ENCODE peak calls at places on chromosomes 5 and 9, in nine cellular contexts. C is endothelial cell of umbilical vein; O is B cell; H is stimulated activated CD4-positive, alpha-beta T cell treated with anti-CD3 and anti-CD28 coated beads, TNF-alpha, amount 100 ng/mL, for 1 hour; Y is GM12864; S is pons; V is AG04450; R is T-helper 17 cell; K is tibial artery. B is an unnamed sample.

GRCh38 chr9:18479405-18479804 is 5.5 kb downstream of the ADAMTSL1 start:
- DNase-seq in C (no peak), O (no peak), H (no peak), Y (no peak), S (no peak), V (no peak), R (no peak), K (no peak), B (no peak)

GRCh38 chr9:113570749-113571711 is 107.5 kb downstream of the RGS3 start:
- DNase-seq in C (no peak), O (no peak), H (no peak), Y (no peak), S (no peak), V (no peak), R (no peak), K (no peak), B (no peak)

GRCh38 chr5:85441138-85441537 is 1056.5 kb upstream of the EDIL3 start:
- DNase-seq in C (no peak), O (no peak), H (no peak), Y (no peak), S (no peak), V (no peak), R (no peak), K (no peak), B (no peak)

GRCh38 chr9:98495530-98495929 is 213.2 kb downstream of the GABBR2 start:
- DNase-seq in C (no peak), O (no peak), H (no peak), Y (no peak), S (no peak), V (no peak), R (no peak), K (no peak), B (no peak)

GRCh38 chr9:98860871-98861293 is 53.4 kb downstream of the GALNT12 start:
- DNase-seq in C (peak), O (no peak), H (no peak), Y (no peak), S (peak), V (peak), R (no peak), K (peak), B (peak)

GRCh38 chr9:137589441-137590122 is 730 bp downstream of the ZMYND19 start:
- DNase-seq in C (peak), O (peak), H (no peak), Y (no peak), S (no peak), V (no peak), R (no peak), K (no peak), B (peak)

GRCh38 chr9:108184941-108185340 is 670.8 kb downstream of the ACTL7B start:
- DNase-seq in C (peak), O (no peak), H (no peak), Y (no peak), S (no peak), V (no peak), R (no peak), K (no peak), B (peak)

GRCh38 chr9:129006328-129007034 is 21.6 kb downstream of the SH3GLB2 start:
- DNase-seq in C (peak), O (peak), H (no peak), Y (no peak), S (peak), V (peak), R (peak), K (peak), B (peak)

GRCh38 chr9:93684806-93685553 is 108.6 kb downstream of the PHF2 start:
- DNase-seq in C (peak), O (no peak), H (no peak), Y (no peak), S (no peak), V (no peak), R (no peak), K (no peak), B (peak)

GRCh38 chr5:61768692-61769281 is 436.7 kb downstream of the ZSWIM6 start:
- DNase-seq in C (peak), O (no peak), H (no peak), Y (no peak), S (no peak), V (no peak), R (no peak), K (no peak), B (peak)

GRCh38 chr5:123545506-123545905 is 33.5 kb downstream of the CSNK1G3 start:
- DNase-seq in C (peak), O (peak), H (no peak), Y (no peak), S (no peak), V (no peak), R (peak), K (no peak), B (peak)

GRCh38 chr9:98453589-98454311 is 198.3 kb upstream of the TBC1D2 start:
- DNase-seq in C (no peak), O (no peak), H (no peak), Y (no peak), S (no peak), V (no peak), R (no peak), K (no peak), B (no peak)

GRCh38 chr5:95317687-95318086 is 32.8 kb upstream of the MCTP1 start:
- DNase-seq in C (no peak), O (no peak), H (no peak), Y (no peak), S (no peak), V (no peak), R (no peak), K (no peak), B (no peak)

GRCh38 chr9:3578786-3579185 is 53.0 kb upstream of the RFX3 start:
- DNase-seq in C (no peak), O (no peak), H (no peak), Y (no peak), S (no peak), V (no peak), R (no peak), K (no peak), B (no peak)

GRCh38 chr9:135508211-135508820 is 7.8 kb downstream of the MRPS2 start:
- DNase-seq in C (no peak), O (no peak), H (no peak), Y (no peak), S (no peak), V (no peak), R (no peak), K (no peak), B (no peak)

GRCh38 chr5:35979694-35980093 is 11.5 kb downstream of the UGT3A1 start:
- DNase-seq in C (no peak), O (no peak), H (no peak), Y (no peak), S (no peak), V (no peak), R (no peak), K (no peak), B (no peak)

GRCh38 chr5:135429886-135430437 is 17.2 kb downstream of the DCANP1 start:
- DNase-seq in C (no peak), O (no peak), H (no peak), Y (no peak), S (no peak), V (no peak), R (no peak), K (no peak), B (no peak)

GRCh38 chr5:134570886-134571285 is 45.4 kb downstream of the JADE2 start:
- DNase-seq in C (no peak), O (no peak), H (no peak), Y (no peak), S (no peak), V (no peak), R (no peak), K (no peak), B (no peak)

GRCh38 chr5:38537502-38537901 is 18.9 kb downstream of the LIFR start:
- DNase-seq in C (no peak), O (no peak), H (no peak), Y (no peak), S (no peak), V (no peak), R (no peak), K (no peak), B (no peak)

GRCh38 chr9:130200038-130200979 is 28.1 kb downstream of the NCS1 start:
- DNase-seq in C (no peak), O (no peak), H (no peak), Y (no peak), S (peak), V (no peak), R (no peak), K (no peak), B (no peak)

GRCh38 chr9:5336683-5337082 is 3.0 kb downstream of the RLN1 start:
- DNase-seq in C (no peak), O (peak), H (no peak), Y (no peak), S (no peak), V (no peak), R (peak), K (no peak), B (no peak)

GRCh38 chr9:91953723-91954122 is 3.7 kb upstream of the ROR2 start:
- DNase-seq in C (no peak), O (no peak), H (no peak), Y (no peak), S (no peak), V (no peak), R (no peak), K (no peak), B (no peak)

GRCh38 chr9:93968451-93969327 is 13.5 kb upstream of the BARX1 start:
- DNase-seq in C (no peak), O (no peak), H (no peak), Y (no peak), S (no peak), V (peak), R (no peak), K (no peak), B (no peak)

B was measured in dermis blood vessel endothelial cell.